ENCODE peak calls at places on chromosomes 1 and 21, in nine cellular contexts. Z is GM23338, I is A549, H is K562, N is SK-N-SH, A is HCT116, D is GM12878, F is HL-60, Q is HepG2. Y is an unnamed sample.

GRCh38 chr1:143698016-143698415 is 273.8 kb downstream of the FAM72C start:
- DNase-seq in Z (peak), I (peak), H (peak), N (peak), A (peak), D (no peak), F (peak), Q (peak), Y (no peak)

GRCh38 chr1:168301664-168302320 is 21.1 kb downstream of the TBX19 start:
- DNase-seq in Z (no peak), I (peak), H (no peak), N (no peak), A (peak), D (no peak), F (no peak), Q (peak), Y (no peak)

GRCh38 chr1:64877151-64877550 is 89.2 kb downstream of the JAK1 start:
- DNase-seq in Z (no peak), I (no peak), H (no peak), N (no peak), A (no peak), D (no peak), F (no peak), Q (no peak), Y (no peak)

GRCh38 chr1:81126989-81127571 is 673.7 kb upstream of the ADGRL2 start:
- DNase-seq in Z (no peak), I (no peak), H (no peak), N (no peak), A (no peak), D (no peak), F (no peak), Q (no peak), Y (no peak)

GRCh38 chr1:51576085-51576444 is 40.8 kb upstream of the OSBPL9 start:
- DNase-seq in Z (no peak), I (no peak), H (no peak), N (no peak), A (no peak), D (no peak), F (no peak), Q (no peak), Y (no peak)

GRCh38 chr1:200038645-200038986 is 11.1 kb downstream of the NR5A2 start:
- DNase-seq in Z (peak), I (no peak), H (no peak), N (peak), A (no peak), D (no peak), F (no peak), Q (no peak), Y (no peak)

GRCh38 chr1:116699605-116700004 is 32.1 kb upstream of the IGSF3 start:
- DNase-seq in Z (no peak), I (no peak), H (no peak), N (peak), A (no peak), D (no peak), F (no peak), Q (no peak), Y (no peak)

GRCh38 chr1:183287191-183287675 is 101.2 kb downstream of the LAMC2 start:
- DNase-seq in Z (no peak), I (no peak), H (no peak), N (peak), A (no peak), D (no peak), F (no peak), Q (no peak), Y (no peak)

GRCh38 chr1:230915079-230915478 is 46.8 kb upstream of the C1orf198 start:
- DNase-seq in Z (no peak), I (no peak), H (no peak), N (no peak), A (peak), D (no peak), F (no peak), Q (no peak), Y (no peak)

GRCh38 chr1:44640178-44640865 is 34.0 kb downstream of the TMEM53 start:
- DNase-seq in Z (peak), I (no peak), H (no peak), N (no peak), A (no peak), D (no peak), F (no peak), Q (no peak), Y (no peak)

GRCh38 chr1:5953386-5953785 is 38.8 kb downstream of the NPHP4 start:
- DNase-seq in Z (no peak), I (no peak), H (no peak), N (no peak), A (no peak), D (no peak), F (no peak), Q (no peak), Y (no peak)

GRCh38 chr1:156749429-156750118 is 1.9 kb downstream of the HDGF start:
- DNase-seq in Z (no peak), I (peak), H (no peak), N (no peak), A (no peak), D (no peak), F (peak), Q (peak), Y (no peak)

GRCh38 chr1:156571261-156571958 is 955 bp downstream of the IQGAP3 start:
- DNase-seq in Z (no peak), I (peak), H (no peak), N (no peak), A (no peak), D (no peak), F (no peak), Q (no peak), Y (no peak)

GRCh38 chr1:44842763-44843655 is at the start of gene PTCH2:
- DNase-seq in Z (peak), I (peak), H (peak), N (peak), A (no peak), D (no peak), F (no peak), Q (peak), Y (no peak)

GRCh38 chr21:46158666-46159300 is 3.4 kb upstream of the FTCD start:
- DNase-seq in Z (no peak), I (no peak), H (no peak), N (no peak), A (no peak), D (no peak), F (no peak), Q (no peak), Y (no peak)

GRCh38 chr1:115238336-115239147 is 99.5 kb downstream of the NGF start:
- DNase-seq in Z (no peak), I (no peak), H (no peak), N (no peak), A (no peak), D (no peak), F (no peak), Q (no peak), Y (no peak)

DNA sequence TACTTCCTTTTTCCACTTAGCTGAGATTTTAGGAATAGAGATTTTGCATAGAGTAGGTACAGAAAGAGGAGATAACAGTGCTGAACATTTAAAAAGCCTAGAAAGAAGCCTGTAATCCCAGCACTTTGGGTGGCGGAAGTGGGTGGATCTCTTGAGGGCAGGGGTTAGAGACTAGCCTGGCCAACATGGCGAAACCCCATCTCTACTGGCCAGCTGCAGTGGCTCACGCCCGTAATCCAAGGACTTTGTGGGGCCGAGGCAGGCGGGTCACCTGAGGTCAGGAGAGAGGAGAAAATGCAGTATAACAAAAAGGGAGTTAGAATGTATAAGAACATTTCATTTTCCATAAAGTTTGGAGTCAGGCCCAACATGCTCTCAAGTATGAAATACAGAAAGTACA is 134.6 kb downstream of the SMYD3 start:
- DNase-seq in Z (peak), I (no peak), H (no peak), N (no peak), A (no peak), D (no peak), F (no peak), Q (no peak), Y (no peak)
- TF ChIP-seq REST in Z (no peak), I (no peak), H (no peak), N (no peak), A (no peak), D (no peak), F (no peak), Q (no peak), Y (no peak)

DNA sequence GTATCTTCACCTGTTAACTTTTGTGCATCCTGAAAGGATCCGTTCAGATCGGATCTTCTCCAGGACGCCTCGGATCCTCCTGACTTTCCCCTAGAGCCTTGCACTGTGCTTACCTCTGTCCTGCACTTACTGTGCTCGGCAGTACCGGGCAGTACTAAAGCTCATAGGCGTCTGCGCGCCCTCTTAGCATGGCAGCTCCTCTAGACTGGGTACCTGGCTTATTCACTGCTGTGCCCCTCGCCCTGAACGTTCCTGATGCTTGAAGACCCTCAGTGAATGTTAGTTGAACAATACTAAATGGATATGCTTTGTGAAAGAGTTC is 968 bp downstream of the SCP2 start:
- DNase-seq in Z (peak), I (no peak), H (no peak), N (no peak), A (no peak), D (no peak), F (no peak), Q (no peak), Y (no peak)
- H3K27ac ChIP-seq in Z (no peak), I (peak), H (no peak), N (no peak), A (peak), D (no peak), F (no peak), Q (peak), Y (peak)

DNA sequence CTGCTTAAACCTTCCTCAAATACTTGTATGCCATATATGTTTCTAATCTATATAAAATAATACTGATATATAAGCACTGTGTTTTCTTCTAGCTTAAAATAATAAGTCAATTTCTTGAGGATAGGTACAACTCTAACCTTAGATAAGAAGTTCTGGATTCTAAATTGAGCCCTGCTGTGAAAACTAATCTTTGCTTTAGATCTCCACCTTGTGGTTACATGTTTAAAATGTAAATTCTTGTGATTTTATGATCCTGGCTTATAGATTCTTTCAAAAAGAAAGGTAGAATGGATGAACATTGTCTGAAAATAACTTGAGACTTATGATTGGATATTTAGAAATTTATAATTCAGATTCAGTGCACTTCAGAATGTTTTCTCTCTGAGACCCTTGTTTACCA is 38.9 kb upstream of the HMCN1 start:
- DNase-seq in Z (peak), I (no peak), H (no peak), N (no peak), A (no peak), D (no peak), F (no peak), Q (no peak), Y (no peak)
- TF ChIP-seq CTCF in Z (peak), I (peak), H (no peak), N (peak), A (no peak), D (no peak), F (no peak), Q (peak), Y (peak)

DNA sequence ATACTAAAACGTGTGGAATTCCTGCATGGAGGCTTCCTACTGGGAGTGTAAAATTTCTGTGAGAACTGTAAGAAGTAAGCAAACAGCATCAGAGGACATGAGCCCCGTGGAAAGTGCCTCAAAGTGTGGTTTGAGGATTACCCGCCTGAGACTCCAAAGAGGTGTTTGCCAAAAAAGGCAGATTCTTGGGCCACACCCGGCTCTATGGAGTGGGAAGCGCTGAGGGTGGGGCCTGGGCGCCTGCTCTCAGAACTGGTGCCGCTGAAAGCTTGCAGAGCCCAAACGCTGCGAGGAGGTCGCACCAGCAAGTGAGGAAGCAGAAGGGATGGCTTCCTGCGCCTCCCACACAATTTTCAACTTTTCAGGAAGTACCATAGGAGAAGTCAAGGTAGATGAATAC is 43.0 kb upstream of the PSEN2 start:
- DNase-seq in Z (peak), I (no peak), H (peak), N (no peak), A (no peak), D (no peak), F (no peak), Q (no peak), Y (no peak)
- TF ChIP-seq REST in Z (no peak), I (no peak), H (no peak), N (no peak), A (no peak), D (no peak), F (no peak), Q (no peak), Y (no peak)

DNA sequence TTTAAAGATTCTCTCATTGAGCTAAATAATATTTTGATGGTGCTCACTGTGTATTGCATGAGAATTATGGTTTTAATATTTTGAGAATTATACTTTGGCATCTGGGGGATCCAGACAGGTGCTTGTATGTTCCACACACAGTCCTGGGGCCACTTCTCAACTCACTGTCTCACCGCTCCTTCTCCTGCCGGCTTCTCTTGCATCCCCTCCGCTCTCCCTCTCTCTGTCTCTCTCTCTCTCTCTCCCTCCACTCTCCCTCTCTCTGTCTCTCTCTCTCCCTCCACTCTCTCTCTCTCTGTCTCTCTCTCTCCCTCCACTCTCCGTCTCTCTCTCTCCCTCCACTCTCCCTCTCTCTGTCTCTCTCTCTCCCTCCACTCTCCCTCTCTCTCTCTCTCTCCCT is 32.2 kb upstream of the ZC3H12A start:
- DNase-seq in Z (no peak), I (no peak), H (no peak), N (no peak), A (no peak), D (no peak), F (no peak), Q (no peak), Y (no peak)
- H3K27ac ChIP-seq in Z (no peak), I (no peak), H (no peak), N (no peak), A (no peak), D (no peak), F (no peak), Q (no peak), Y (no peak)